ENCODE peak calls at places on chromosome 4, in four cellular contexts. M, C, A and P are unnamed samples.
A peak's percentile ranks its signal among the peaks of the same experiment; 100 is the strongest.

GRCh38 chr4:15958562-15958961 is 4.4 kb downstream of the FGFBP2 start:
- DNase-seq in A (no peak), M (no peak), C (no peak), P (no peak)

GRCh38 chr4:38567448-38567847 is 96.6 kb upstream of the KLF3 start:
- DNase-seq in A (no peak), C (no peak), M (no peak), P (no peak)

GRCh38 chr4:105140684-105141490 is 5.8 kb upstream of the TET2 start:
- DNase-seq in M (peak; percentile 20), C (no peak), A (peak; percentile 10), P (no peak)

GRCh38 chr4:121913667-121914066 is 38.2 kb downstream of the TRPC3 start:
- DNase-seq in M (no peak), C (no peak), A (no peak), P (no peak)

GRCh38 chr4:36128689-36129088 is 115.6 kb downstream of the ARAP2 start:
- DNase-seq in C (no peak), A (no peak), M (no peak), P (no peak)

GRCh38 chr4:153472122-153473037 is 6.2 kb downstream of the TMEM131L start:
- DNase-seq in A (no peak), M (no peak), C (no peak), P (no peak)

GRCh38 chr4:85209161-85209560 is 242.7 kb upstream of the WDFY3 start:
- DNase-seq in C (no peak), A (no peak), M (no peak), P (peak; percentile 12)

GRCh38 chr4:15636818-15637217 is 18.3 kb downstream of the FBXL5 start:
- DNase-seq in A (no peak), M (no peak), C (no peak), P (no peak)

GRCh38 chr4:1001561-1002130 is 8.4 kb upstream of the SLC26A1 start:
- DNase-seq in C (no peak), A (no peak), M (no peak), P (no peak)

GRCh38 chr4:140158234-140159030 is 4.4 kb upstream of the MAML3 start:
- DNase-seq in M (peak; percentile 63), C (no peak), A (no peak), P (peak; percentile 68)